ENCODE peak calls at places on chromosomes 2 and 18, in four cellular contexts. T is K562, O is HepG2, Q is GM12878. Y is an unnamed sample.

GRCh38 chr2:144682248-144682647 is 162.3 kb upstream of the ZEB2 start:
- DNase-seq in T (peak; percentile 39), O (no peak), Q (no peak), Y (no peak)

GRCh38 chr2:164430166-164430783 is 191.0 kb downstream of the GRB14 start:
- DNase-seq in T (no peak), O (peak; percentile 39), Q (no peak), Y (peak; percentile 17)

GRCh38 chr2:36967236-36967876 is 1.0 kb upstream of the STRN start:
- DNase-seq in T (no peak), O (peak; percentile 58), Q (no peak), Y (peak; percentile 20)

GRCh38 chr18:31445908-31446307 is 1.6 kb upstream of the DSG3 start:
- DNase-seq in T (no peak), O (no peak), Q (no peak), Y (no peak)

GRCh38 chr2:16908671-16909070 is 243.0 kb upstream of the CYRIA start:
- DNase-seq in T (no peak), O (no peak), Q (no peak), Y (no peak)

GRCh38 chr2:65294136-65294535 is 66.5 kb downstream of the ACTR2 start:
- DNase-seq in T (no peak), O (no peak), Q (no peak), Y (no peak)

GRCh38 chr18:77897606-77898005 is 648.0 kb downstream of the GALR1 start:
- DNase-seq in T (no peak), O (no peak), Q (no peak), Y (no peak)

GRCh38 chr2:71000780-71001591 is 6.3 kb upstream of the TEX261 start:
- DNase-seq in T (peak; percentile 79), O (peak; percentile 65), Q (no peak), Y (peak; percentile 82)

GRCh38 chr2:182897137-182897536 is 30.7 kb upstream of the FRZB start:
- DNase-seq in T (no peak), O (no peak), Q (no peak), Y (no peak)

GRCh38 chr2:157838442-157839161 is 37.5 kb downstream of the ACVR1 start:
- DNase-seq in T (peak; percentile 69), O (peak; percentile 88), Q (no peak), Y (peak; percentile 22)

GRCh38 chr2:11712866-11713265 is 33.6 kb upstream of the LPIN1 start:
- DNase-seq in T (no peak), O (no peak), Q (no peak), Y (no peak)

GRCh38 chr2:48450936-48451602 is 78.9 kb upstream of the STON1 start:
- DNase-seq in T (no peak), O (no peak), Q (no peak), Y (peak; percentile 45)

GRCh38 chr2:54560146-54560881 is 104.2 kb downstream of the SPTBN1 start:
- DNase-seq in T (peak; percentile 21), O (no peak), Q (no peak), Y (peak; percentile 57)

GRCh38 chr2:101124061-101124460 is 27.1 kb downstream of the TBC1D8 start:
- DNase-seq in T (no peak), O (peak; percentile 22), Q (no peak), Y (no peak)

GRCh38 chr2:15798716-15799431 is 141.5 kb upstream of the MYCN start:
- DNase-seq in T (no peak), O (no peak), Q (no peak), Y (no peak)

GRCh38 chr2:15795426-15795825 is 144.9 kb upstream of the MYCN start:
- DNase-seq in T (no peak), O (no peak), Q (no peak), Y (peak; percentile 81)

GRCh38 chr2:15796543-15796942 is 143.8 kb upstream of the MYCN start:
- DNase-seq in T (no peak), O (no peak), Q (no peak), Y (no peak)

GRCh38 chr2:15797946-15798281 is 142.4 kb upstream of the MYCN start:
- DNase-seq in T (no peak), O (no peak), Q (no peak), Y (no peak)

DNA sequence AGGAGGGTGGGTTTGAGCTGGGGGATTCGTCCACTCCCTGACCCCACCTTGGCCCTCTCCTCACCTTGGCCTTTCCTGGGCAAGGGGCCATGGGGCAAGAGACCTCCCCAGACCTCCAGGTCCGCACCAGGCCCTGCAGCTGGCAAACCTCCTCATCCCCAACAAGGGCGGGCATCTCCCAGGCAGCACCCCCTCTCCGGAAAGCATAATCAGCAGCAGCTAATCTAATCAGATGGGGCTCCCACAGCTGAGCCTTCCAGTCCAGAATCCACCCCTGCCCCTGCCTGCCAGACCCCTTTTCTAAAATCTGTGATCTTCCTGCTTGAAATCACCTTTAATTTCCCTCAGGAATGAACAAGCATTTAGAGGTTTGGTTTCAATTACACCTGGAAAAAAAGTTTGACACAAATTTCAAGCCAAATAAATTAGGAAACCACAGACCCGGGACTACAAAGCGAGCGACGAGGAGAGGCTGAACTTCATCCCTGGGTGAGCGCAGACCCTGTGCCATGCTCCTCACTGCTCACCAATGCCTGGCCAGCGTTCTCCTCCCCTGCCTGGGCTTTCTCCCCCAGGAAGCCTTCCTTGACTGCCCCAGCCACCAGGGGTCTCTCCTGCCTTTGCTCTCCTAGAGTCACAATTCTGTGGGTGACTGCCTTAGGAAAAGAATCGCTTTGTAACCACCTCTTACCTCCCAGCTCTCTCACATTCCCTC is 143.0 kb upstream of the MYCN start:
- DNase-seq in T (no peak), O (no peak), Q (no peak), Y (peak; percentile 61)
- TF ChIP-seq NFIC in T (no peak), O (no peak), Q (no peak), Y (no peak)

DNA sequence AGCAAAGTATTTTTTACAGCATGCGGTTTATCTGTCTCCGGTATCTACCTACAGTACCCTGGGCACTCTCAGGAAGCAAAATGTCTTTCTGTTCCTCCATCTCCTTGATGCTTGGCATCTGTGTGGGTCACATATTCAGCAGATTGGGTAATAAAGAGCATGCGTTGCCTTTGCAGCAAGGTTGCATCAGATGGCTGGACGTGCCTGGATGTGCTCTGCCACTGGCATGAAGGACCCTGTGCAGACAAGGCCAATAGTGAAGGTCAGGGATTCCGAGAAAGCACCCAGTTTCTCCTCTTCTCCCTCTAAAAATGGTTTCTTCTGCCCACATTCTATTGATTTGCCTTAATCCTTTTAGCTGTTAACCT is 9.6 kb downstream of the CTIF start:
- DNase-seq in T (no peak), O (no peak), Q (no peak), Y (no peak)
- TF ChIP-seq NFIC in T (no peak), O (no peak), Q (no peak), Y (no peak)

DNA sequence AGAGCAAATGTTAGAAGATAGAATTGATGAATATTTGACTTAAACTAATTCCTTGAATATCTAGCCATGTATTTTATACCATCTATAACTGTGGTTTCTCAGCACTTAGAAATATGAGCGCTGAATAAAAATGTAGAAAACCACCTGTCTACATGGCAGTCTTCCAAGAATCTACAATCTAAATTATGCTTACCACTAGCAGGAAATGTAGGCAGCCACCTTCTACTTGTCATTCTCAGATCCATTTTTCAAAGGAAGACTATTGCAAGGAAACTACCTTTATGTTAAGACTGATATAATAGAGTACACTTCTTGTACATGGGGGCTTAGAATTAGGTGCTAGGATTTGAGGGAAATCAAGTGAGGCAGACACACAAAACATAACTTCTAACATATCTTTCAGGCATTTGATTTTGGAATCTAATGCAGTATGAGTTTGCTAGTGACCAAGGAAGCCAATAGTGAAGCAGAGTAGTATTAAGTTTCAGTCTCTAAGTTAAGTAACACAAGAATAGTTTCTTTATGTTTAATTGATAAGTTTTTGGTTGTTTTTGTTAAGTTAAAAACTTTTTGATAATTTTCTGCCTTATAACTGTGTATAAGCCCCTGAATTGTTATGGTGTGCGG is 175.9 kb upstream of the ITGA4 start:
- DNase-seq in T (no peak), O (no peak), Q (no peak), Y (no peak)
- TF ChIP-seq NFIC in T (no peak), O (no peak), Q (no peak), Y (no peak)

GRCh38 chr2:119521437-119521825 is 2.9 kb downstream of the SCTR start:
- DNase-seq in T (peak; percentile 37), O (no peak), Q (no peak), Y (no peak)

GRCh38 chr2:119525574-119525973 is 1.3 kb upstream of the SCTR start:
- DNase-seq in T (no peak), O (no peak), Q (no peak), Y (no peak)

GRCh38 chr2:119523383-119523958 is 812 bp downstream of the SCTR start:
- DNase-seq in T (no peak), O (no peak), Q (no peak), Y (no peak)

GRCh38 chr2:119522561-119523110 is 1.6 kb downstream of the SCTR start:
- DNase-seq in T (no peak), O (no peak), Q (no peak), Y (no peak)

DNA sequence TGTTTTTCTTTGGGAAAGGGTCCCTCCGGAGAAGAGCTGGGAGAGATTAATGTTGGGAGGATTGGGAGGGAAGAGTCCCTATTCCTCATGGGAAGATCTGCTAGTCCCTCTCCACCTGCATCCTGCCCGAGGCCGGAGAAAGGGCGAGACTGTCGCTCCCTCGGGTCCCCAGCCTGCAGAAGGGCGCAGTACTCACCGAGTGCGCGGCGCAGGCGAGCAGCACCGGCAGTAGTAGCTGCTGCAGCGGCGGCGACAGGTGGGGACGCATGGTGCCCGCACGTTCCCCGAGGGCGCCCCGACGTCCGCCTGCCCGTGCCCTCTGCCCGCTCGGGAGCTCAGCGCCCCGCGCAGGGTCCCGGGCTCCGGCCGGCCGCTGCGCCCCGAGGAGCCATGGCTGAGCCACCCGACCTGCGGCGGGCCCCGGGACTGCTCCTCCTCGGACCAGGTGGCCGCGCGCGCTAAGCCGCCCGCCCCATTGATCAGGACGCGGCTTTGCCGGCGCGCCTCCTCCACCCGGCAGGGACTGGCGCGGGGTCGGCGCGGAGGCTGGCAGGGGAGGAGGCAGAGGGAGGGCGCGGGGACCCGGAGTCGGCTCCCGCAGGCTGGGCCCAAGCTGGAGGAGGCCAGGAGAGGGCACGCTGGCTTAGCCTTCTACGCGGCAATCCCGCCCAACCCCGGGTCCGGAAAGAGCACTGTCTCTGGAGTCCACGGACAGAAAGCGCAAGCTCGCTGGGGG is at the start of gene SCTR:
- DNase-seq in T (no peak), O (no peak), Q (no peak), Y (peak; percentile 75)
- TF ChIP-seq NFIC in T (no peak), O (no peak), Q (no peak), Y (no peak)

DNA sequence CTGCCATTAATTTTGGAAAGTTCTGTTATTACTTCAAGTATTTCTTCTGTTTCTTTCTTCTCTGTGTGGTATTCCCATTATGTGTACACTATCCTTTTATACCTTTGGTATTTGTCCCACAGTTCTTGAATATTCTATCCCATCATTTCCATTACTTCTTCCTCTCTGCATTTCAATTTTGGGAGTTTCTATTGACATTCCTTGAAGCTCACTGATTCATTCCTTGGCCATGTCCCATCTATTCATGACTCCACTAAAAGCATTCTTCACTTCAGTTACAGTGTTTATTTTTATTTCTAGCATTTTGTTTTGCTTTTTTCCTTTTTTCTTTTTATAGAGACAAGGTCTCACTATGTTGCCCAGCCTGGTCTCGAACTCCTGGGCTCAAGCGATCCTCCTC is 30.3 kb downstream of the PROC start:
- DNase-seq in T (no peak), O (no peak), Q (no peak), Y (no peak)
- TF ChIP-seq NFIC in T (no peak), O (no peak), Q (no peak), Y (no peak)

GRCh38 chr2:154029504-154029903 is 157.8 kb downstream of the GALNT13 start:
- DNase-seq in T (no peak), O (no peak), Q (no peak), Y (no peak)

GRCh38 chr2:154032220-154032619 is 160.5 kb downstream of the GALNT13 start:
- DNase-seq in T (no peak), O (no peak), Q (no peak), Y (no peak)
- TF ChIP-seq NFIC in T (no peak), O (no peak), Q (no peak), Y (no peak)